ENCODE peak calls at places on chromosomes 3 and 15, in six cellular contexts. G, V, D, Y, Q and E are unnamed samples.

GRCh38 chr15:85031086-85031943 is 49.7 kb downstream of the PDE8A start:
- DNase-seq in G (no peak), D (no peak), V (no peak), Q (no peak), Y (no peak), E (no peak)

GRCh38 chr3:112873632-112874031 is 27.0 kb upstream of the CD200R1L start:
- DNase-seq in Y (no peak), D (no peak), V (no peak), Q (no peak), G (no peak), E (no peak)

GRCh38 chr3:11201246-11202024 is 47.1 kb downstream of the HRH1 start:
- DNase-seq in Q (no peak), Y (no peak), V (no peak), D (no peak), G (peak; percentile 45), E (no peak)

GRCh38 chr3:46693038-46693896 is at the start of gene ALS2CL:
- DNase-seq in G (peak; percentile 49), Y (peak; percentile 51), D (peak; percentile 75), Q (peak; percentile 74), V (no peak), E (no peak)

GRCh38 chr3:122560680-122561079 is 3.4 kb downstream of the PARP9 start:
- DNase-seq in D (peak; percentile 63), Y (peak; percentile 57), V (no peak), G (peak; percentile 69), Q (peak; percentile 71), E (peak; percentile 36)

GRCh38 chr3:109178701-109179100 is 42.2 kb downstream of the C3orf85 start:
- DNase-seq in D (no peak), V (no peak), G (no peak), Y (no peak), Q (no peak), E (no peak)

GRCh38 chr15:70558406-70559222 is 204.7 kb downstream of the UACA start:
- DNase-seq in Q (no peak), G (no peak), D (no peak), Y (no peak), V (no peak), E (no peak)

GRCh38 chr3:144809381-144809780 is 837.8 kb downstream of the DIPK2A start:
- DNase-seq in D (no peak), V (no peak), G (no peak), Y (no peak), Q (no peak), E (no peak)

GRCh38 chr3:181913254-181913653 is 201.5 kb downstream of the SOX2 start:
- DNase-seq in Q (no peak), G (no peak), V (no peak), Y (no peak), D (no peak), E (no peak)

GRCh38 chr3:277873-278272 is 81.3 kb downstream of the CHL1 start:
- DNase-seq in Q (no peak), D (no peak), V (no peak), G (no peak), Y (no peak), E (peak; percentile 22)

GRCh38 chr15:48031466-48031865 is 89.3 kb upstream of the SLC24A5 start:
- DNase-seq in V (no peak), G (no peak), Y (no peak), D (no peak), Q (no peak), E (no peak)

GRCh38 chr3:155995525-155996370 is 124.6 kb upstream of the KCNAB1 start:
- DNase-seq in G (peak; percentile 51), V (no peak), Y (no peak), Q (no peak), D (no peak), E (no peak)

GRCh38 chr3:192409203-192409837 is 318.0 kb downstream of the FGF12 start:
- DNase-seq in V (no peak), D (no peak), Y (no peak), G (peak; percentile 23), Q (peak; percentile 16), E (no peak)

GRCh38 chr3:103653996-103654395 is 1219.2 kb downstream of the ZPLD1 start:
- DNase-seq in V (no peak), Y (no peak), G (no peak), Q (no peak), D (no peak), E (no peak)

GRCh38 chr15:77783636-77784035 is 150.9 kb upstream of the LINGO1 start:
- DNase-seq in D (no peak), V (no peak), Y (no peak), G (no peak), Q (no peak), E (no peak)

GRCh38 chr3:115113367-115113766 is 33.7 kb downstream of the ZBTB20 start:
- DNase-seq in Q (no peak), G (peak; percentile 4), D (no peak), Y (no peak), V (no peak), E (no peak)

GRCh38 chr3:43319794-43320193 is 33.5 kb downstream of the SNRK start:
- DNase-seq in Q (no peak), V (no peak), D (no peak), G (no peak), Y (no peak), E (no peak)

GRCh38 chr15:25739687-25740121 is 123.4 kb downstream of the ATP10A start:
- DNase-seq in V (no peak), D (peak; percentile 60), Q (no peak), Y (no peak), G (peak; percentile 20), E (peak; percentile 53)

GRCh38 chr15:70768247-70768883 is 5.0 kb upstream of the UACA start:
- DNase-seq in Q (no peak), V (no peak), Y (no peak), D (no peak), G (no peak), E (peak; percentile 36)

GRCh38 chr3:106397004-106397403 is 528.2 kb upstream of the CBLB start:
- DNase-seq in Q (no peak), D (no peak), G (no peak), Y (no peak), V (no peak), E (no peak)

GRCh38 chr3:178325330-178325729 is 210.9 kb upstream of the KCNMB2 start:
- DNase-seq in Q (no peak), G (peak; percentile 43), V (no peak), Y (no peak), D (peak; percentile 15), E (no peak)

GRCh38 chr3:64203216-64203615 is 22.1 kb downstream of the PRICKLE2 start:
- DNase-seq in Y (no peak), V (no peak), D (no peak), Q (no peak), G (no peak), E (no peak)

GRCh38 chr3:135366816-135367215 is 571.8 kb downstream of the EPHB1 start:
- DNase-seq in V (no peak), Y (no peak), Q (no peak), G (no peak), D (no peak), E (no peak)

GRCh38 chr3:171258316-171258715 is 201.9 kb downstream of the TNIK start:
- DNase-seq in G (peak; percentile 23), Q (no peak), D (no peak), Y (no peak), V (no peak), E (no peak)

GRCh38 chr15:74776851-74777768 is 4.8 kb upstream of the CSK start:
- DNase-seq in Q (no peak), D (peak; percentile 63), V (no peak), Y (peak; percentile 64), G (peak; percentile 44), E (peak; percentile 81)

GRCh38 chr15:84741151-84741550 is 7.2 kb upstream of the ZNF592 start:
- DNase-seq in Y (no peak), D (no peak), G (no peak), V (no peak), Q (no peak), E (no peak)

GRCh38 chr3:27500051-27500450 is 15.9 kb upstream of the SLC4A7 start:
- DNase-seq in V (no peak), G (no peak), Y (no peak), Q (no peak), D (no peak), E (no peak)

GRCh38 chr3:124396397-124396796 is 333.9 kb upstream of the UMPS start:
- DNase-seq in V (no peak), D (no peak), Y (no peak), G (no peak), Q (no peak), E (no peak)

GRCh38 chr15:48999314-48999713 is 35.6 kb upstream of the SHC4 start:
- DNase-seq in V (no peak), G (no peak), Y (no peak), D (no peak), Q (no peak), E (no peak)

GRCh38 chr15:88740356-88740755 is 62.9 kb upstream of the ACAN start:
- DNase-seq in D (no peak), Y (no peak), Q (no peak), G (no peak), V (no peak), E (no peak)